ENCODE peak calls at places on chromosomes 5 and 9, in nine cellular contexts. C, O, V, M, K, T, D, S and U are unnamed samples.

GRCh38 chr9:92609142-92609500 is 60.8 kb downstream of the IPPK start:
- DNase-seq in V (peak; percentile 39), K (no peak), M (no peak), T (no peak), S (no peak), O (peak; percentile 62), C (no peak), D (no peak), U (peak; percentile 14)

GRCh38 chr5:145244251-145244650 is 590.9 kb downstream of the PRELID2 start:
- DNase-seq in V (no peak), C (no peak), O (no peak), M (no peak), S (no peak), D (no peak), K (no peak), T (no peak), U (no peak)

GRCh38 chr5:114412509-114413171 is 50.8 kb downstream of the KCNN2 start:
- DNase-seq in M (peak; percentile 84), O (peak; percentile 60), C (peak; percentile 78), V (peak; percentile 83), S (no peak), T (no peak), D (no peak), K (peak; percentile 12), U (no peak)

GRCh38 chr9:22084336-22085035 is 75.4 kb upstream of the CDKN2B start:
- DNase-seq in V (peak; percentile 99), S (no peak), D (no peak), T (no peak), K (peak; percentile 74), O (peak; percentile 89), M (peak; percentile 76), C (peak; percentile 91), U (no peak)

GRCh38 chr5:173823721-173824567 is 64.2 kb upstream of the CPEB4 start:
- DNase-seq in V (peak; percentile 90), D (no peak), M (peak; percentile 85), O (peak; percentile 86), C (peak; percentile 83), K (no peak), S (no peak), T (no peak), U (no peak)

GRCh38 chr9:37650873-37651768 is at the start of gene FRMPD1:
- DNase-seq in V (peak; percentile 36), O (peak; percentile 76), T (no peak), M (no peak), D (peak; percentile 14), S (no peak), K (no peak), C (peak; percentile 58), U (peak; percentile 33)

GRCh38 chr5:10595678-10596309 is 31.9 kb downstream of the ANKRD33B start:
- DNase-seq in T (no peak), O (peak; percentile 95), K (peak; percentile 75), S (peak; percentile 60), V (peak; percentile 90), M (peak; percentile 78), C (peak; percentile 93), D (peak; percentile 71), U (no peak)

GRCh38 chr9:19946446-19947109 is 157.7 kb upstream of the SLC24A2 start:
- DNase-seq in V (peak; percentile 36), T (no peak), M (peak; percentile 27), C (peak; percentile 32), D (no peak), O (peak; percentile 55), S (no peak), K (no peak), U (no peak)

GRCh38 chr5:172713809-172714490 is 57.0 kb downstream of the DUSP1 start:
- DNase-seq in T (no peak), D (no peak), K (no peak), S (no peak), O (no peak), M (no peak), V (no peak), C (no peak), U (no peak)

GRCh38 chr9:37369671-37370070 is 52.8 kb upstream of the GRHPR start:
- DNase-seq in M (no peak), S (no peak), O (no peak), D (no peak), V (no peak), T (no peak), C (no peak), K (no peak), U (no peak)

GRCh38 chr9:92713528-92713927 is 43.6 kb upstream of the IPPK start:
- DNase-seq in D (no peak), M (no peak), K (no peak), C (no peak), T (no peak), V (no peak), S (no peak), O (no peak), U (no peak)

GRCh38 chr9:79974806-79975422 is 403.1 kb downstream of the TLE4 start:
- DNase-seq in D (no peak), O (no peak), T (no peak), V (no peak), K (no peak), S (no peak), C (no peak), M (no peak), U (no peak)

GRCh38 chr5:147995846-147996245 is 67.9 kb upstream of the SPINK5 start:
- DNase-seq in S (no peak), V (no peak), T (no peak), D (no peak), K (no peak), M (no peak), O (no peak), C (no peak), U (no peak)
- H3K27ac ChIP-seq in S (no peak overlapping the region), V (no peak overlapping the region), T (no peak overlapping the region), D (no peak overlapping the region), K (no peak overlapping the region), M (no peak overlapping the region), O (no peak overlapping the region), C (no peak overlapping the region), U (no peak overlapping the region)

DNA sequence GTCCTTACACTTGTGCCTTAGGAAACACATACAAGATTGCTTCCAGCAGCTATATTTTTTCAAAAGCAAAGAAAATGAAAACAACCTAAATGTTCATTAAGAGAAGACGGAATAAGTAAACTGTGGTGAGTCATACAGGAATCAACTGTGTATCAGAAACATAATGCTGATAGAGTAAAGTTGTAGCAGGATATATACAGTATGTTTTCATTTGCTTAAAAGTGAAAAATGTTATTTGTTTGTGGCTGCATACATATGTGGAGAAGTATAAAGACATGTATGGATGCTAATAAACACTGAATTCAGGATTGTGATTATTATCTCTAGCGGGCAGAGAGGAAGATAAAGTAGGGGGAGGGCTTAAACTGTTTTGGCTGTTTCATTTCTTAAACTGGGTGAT is 8.3 kb downstream of the DCTN4 start:
- DNase-seq in S (no peak), K (no peak), D (no peak), T (no peak), O (no peak), C (no peak), V (no peak), M (no peak), U (no peak)
- H3K27ac ChIP-seq in S (no peak overlapping the region), K (no peak overlapping the region), D (no peak overlapping the region), T (peak overlapping the region; percentile 33), O (no peak overlapping the region), C (no peak overlapping the region), V (no peak overlapping the region), M (no peak overlapping the region), U (no peak overlapping the region)

GRCh38 chr9:110919609-110920008 is 118.7 kb downstream of the LPAR1 start:
- DNase-seq in M (no peak), K (no peak), V (peak; percentile 84), T (no peak), O (peak; percentile 90), C (peak; percentile 40), S (no peak), D (peak; percentile 21), U (no peak)

GRCh38 chr9:110921705-110922104 is 116.6 kb downstream of the LPAR1 start:
- DNase-seq in S (no peak), C (no peak), K (no peak), V (no peak), T (no peak), D (no peak), O (no peak), M (no peak), U (no peak)

GRCh38 chr9:110919055-110919445 is 119.2 kb downstream of the LPAR1 start:
- DNase-seq in T (no peak), O (peak; percentile 27), D (no peak), S (no peak), V (no peak), K (no peak), C (no peak), M (no peak), U (no peak)

GRCh38 chr9:110916361-110916760 is 121.9 kb downstream of the LPAR1 start:
- DNase-seq in S (no peak), O (peak; percentile 39), C (no peak), T (no peak), K (no peak), D (no peak), V (peak; percentile 71), M (no peak), U (no peak)

DNA sequence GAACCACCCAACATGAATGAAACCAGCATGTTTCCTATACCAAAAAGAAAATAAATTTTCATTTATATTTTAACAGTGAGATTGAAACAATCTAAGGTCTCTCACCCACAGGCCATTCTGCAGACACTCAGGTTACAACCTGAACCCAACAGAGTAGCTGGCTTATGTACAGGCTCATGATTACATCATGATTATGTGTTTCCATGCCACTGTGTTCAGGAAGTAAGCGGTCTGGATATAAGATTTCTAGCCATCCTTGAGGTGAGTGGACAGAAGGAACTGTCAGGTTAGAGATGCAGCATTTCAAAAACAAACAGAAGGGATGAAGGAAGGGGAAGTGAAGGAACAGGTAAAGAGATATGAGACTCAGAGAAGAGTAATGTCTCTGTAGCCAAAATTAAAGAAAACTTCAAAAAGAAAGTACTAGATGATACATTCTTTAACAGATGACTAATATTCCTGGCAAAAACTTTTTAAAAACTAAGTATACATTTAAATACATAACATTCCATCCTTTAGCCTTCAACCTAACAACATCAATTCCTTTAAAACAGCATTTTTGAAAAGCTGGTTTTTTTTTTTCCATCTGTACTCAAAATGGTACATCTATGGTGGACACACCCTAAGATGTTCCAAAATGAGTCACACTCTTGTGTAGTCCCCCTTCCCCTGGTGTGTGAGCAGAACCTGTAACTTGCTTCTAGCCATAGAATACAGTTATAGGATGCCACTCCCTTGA is 119.8 kb downstream of the LPAR1 start:
- DNase-seq in V (peak; percentile 72), O (peak; percentile 73), S (no peak), T (no peak), C (peak; percentile 62), D (no peak), M (no peak), K (no peak), U (no peak)
- H3K27ac ChIP-seq in V (peak overlapping the region; percentile 81), O (peak overlapping the region; percentile 94), S (peak overlapping the region; percentile 83), T (no peak overlapping the region), C (peak overlapping the region; percentile 58), D (peak overlapping the region; percentile 54), M (peak overlapping the region; percentile 71), K (no peak overlapping the region), U (no peak overlapping the region)

DNA sequence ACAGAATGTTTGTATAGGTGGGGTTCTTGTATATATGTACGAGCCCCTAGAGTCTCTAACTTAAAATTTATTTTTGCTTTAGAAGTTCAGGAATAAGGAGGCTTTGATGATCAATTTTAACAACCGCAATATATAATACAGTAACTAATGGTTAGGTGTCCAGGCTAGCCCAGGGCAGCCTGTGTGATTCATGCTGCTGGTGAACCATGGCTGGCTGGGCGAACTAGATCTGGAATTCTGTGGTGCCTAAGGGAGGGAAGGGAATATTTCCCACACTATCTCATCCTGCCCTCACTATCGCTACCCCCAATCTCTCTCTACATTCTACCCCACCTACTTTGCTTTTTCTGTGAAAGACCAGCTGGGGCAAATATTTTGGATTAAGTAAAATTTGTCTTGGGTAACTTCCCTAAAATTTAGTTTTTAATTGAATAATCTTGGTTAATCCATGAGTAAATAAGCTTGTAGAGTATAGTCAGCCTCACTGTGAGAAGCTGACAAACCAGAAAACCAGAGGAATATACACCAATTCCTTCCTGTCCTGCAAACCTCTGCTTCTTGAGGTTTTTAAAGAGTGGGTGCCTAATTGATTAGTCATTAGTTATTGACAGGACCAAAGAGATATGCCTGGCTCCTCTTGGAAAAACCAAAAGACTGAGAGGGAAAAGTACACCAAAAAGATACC is 115.2 kb upstream of the CCDC152 start:
- DNase-seq in M (peak; percentile 51), C (peak; percentile 84), D (no peak), O (no peak), S (no peak), V (peak; percentile 33), K (no peak), T (no peak), U (no peak)
- H3K27ac ChIP-seq in M (peak overlapping the region; percentile 79), C (peak overlapping the region; percentile 80), D (no peak overlapping the region), O (no peak overlapping the region), S (no peak overlapping the region), V (no peak overlapping the region), K (no peak overlapping the region), T (no peak overlapping the region), U (no peak overlapping the region)